ENCODE peak calls at places on chromosomes 16 and 17, in eight cellular contexts. One of them, this sample, is unnamed.

GRCh38 chr17:38893612-38894011 is 23.8 kb downstream of the LASP1 start:
- DNase-seq in effector memory CD4-positive, alpha-beta T cell: no peak
- DNase-seq in tibial nerve: no peak
- DNase-seq in keratinocyte: no peak
- DNase-seq in neural progenitor cell: peak; percentile 13
- DNase-seq in aorta: no peak
- DNase-seq in esophagus muscularis mucosa: no peak
- DNase-seq in small intestine: no peak
- DNase-seq in this sample: no peak

GRCh38 chr16:68062910-68063393 is 22.2 kb upstream of the NFATC3 start:
- DNase-seq in effector memory CD4-positive, alpha-beta T cell: no peak
- DNase-seq in tibial nerve: no peak
- DNase-seq in keratinocyte: no peak
- DNase-seq in neural progenitor cell: no peak
- DNase-seq in aorta: no peak
- DNase-seq in esophagus muscularis mucosa: no peak
- DNase-seq in small intestine: no peak
- DNase-seq in this sample: no peak

GRCh38 chr17:76081295-76082210 is 2.6 kb downstream of the ZACN start:
- DNase-seq in effector memory CD4-positive, alpha-beta T cell: no peak
- DNase-seq in tibial nerve: no peak
- DNase-seq in keratinocyte: no peak
- DNase-seq in neural progenitor cell: no peak
- DNase-seq in aorta: peak; percentile 71
- DNase-seq in esophagus muscularis mucosa: no peak
- DNase-seq in small intestine: no peak
- DNase-seq in this sample: no peak

GRCh38 chr16:15466886-15467781 is 32.7 kb downstream of the BMERB1 start:
- DNase-seq in effector memory CD4-positive, alpha-beta T cell: no peak
- DNase-seq in tibial nerve: no peak
- DNase-seq in keratinocyte: no peak
- DNase-seq in neural progenitor cell: no peak
- DNase-seq in aorta: no peak
- DNase-seq in esophagus muscularis mucosa: no peak
- DNase-seq in small intestine: peak; percentile 52
- DNase-seq in this sample: no peak

GRCh38 chr16:56245197-56245596 is 53.9 kb downstream of the GNAO1 start:
- DNase-seq in effector memory CD4-positive, alpha-beta T cell: no peak
- DNase-seq in tibial nerve: no peak
- DNase-seq in keratinocyte: peak; percentile 61
- DNase-seq in neural progenitor cell: no peak
- DNase-seq in aorta: no peak
- DNase-seq in esophagus muscularis mucosa: no peak
- DNase-seq in small intestine: no peak
- DNase-seq in this sample: no peak

GRCh38 chr17:860805-861204 is 78.7 kb downstream of the MRM3 start:
- DNase-seq in effector memory CD4-positive, alpha-beta T cell: no peak
- DNase-seq in tibial nerve: no peak
- DNase-seq in keratinocyte: no peak
- DNase-seq in neural progenitor cell: no peak
- DNase-seq in aorta: no peak
- DNase-seq in esophagus muscularis mucosa: no peak
- DNase-seq in small intestine: no peak
- DNase-seq in this sample: no peak

GRCh38 chr17:40437095-40437732 is 6.0 kb upstream of the IGFBP4 start:
- DNase-seq in effector memory CD4-positive, alpha-beta T cell: no peak
- DNase-seq in tibial nerve: no peak
- DNase-seq in keratinocyte: no peak
- DNase-seq in neural progenitor cell: no peak
- DNase-seq in aorta: peak; percentile 19
- DNase-seq in esophagus muscularis mucosa: no peak
- DNase-seq in small intestine: no peak
- DNase-seq in this sample: no peak

GRCh38 chr16:68469728-68470460 is 21.6 kb upstream of the SMPD3 start:
- DNase-seq in effector memory CD4-positive, alpha-beta T cell: no peak
- DNase-seq in tibial nerve: peak; percentile 9
- DNase-seq in keratinocyte: no peak
- DNase-seq in neural progenitor cell: no peak
- DNase-seq in aorta: no peak
- DNase-seq in esophagus muscularis mucosa: no peak
- DNase-seq in small intestine: peak; percentile 37
- DNase-seq in this sample: no peak

GRCh38 chr16:84548971-84549844 is 44.7 kb upstream of the MEAK7 start:
- DNase-seq in effector memory CD4-positive, alpha-beta T cell: peak; percentile 37
- DNase-seq in tibial nerve: no peak
- DNase-seq in keratinocyte: no peak
- DNase-seq in neural progenitor cell: no peak
- DNase-seq in aorta: no peak
- DNase-seq in esophagus muscularis mucosa: no peak
- DNase-seq in small intestine: peak; percentile 40
- DNase-seq in this sample: no peak

GRCh38 chr16:66304151-66304550 is 62.3 kb upstream of the CDH5 start:
- DNase-seq in effector memory CD4-positive, alpha-beta T cell: no peak
- DNase-seq in tibial nerve: no peak
- DNase-seq in keratinocyte: no peak
- DNase-seq in neural progenitor cell: no peak
- DNase-seq in aorta: no peak
- DNase-seq in esophagus muscularis mucosa: no peak
- DNase-seq in small intestine: no peak
- DNase-seq in this sample: no peak

GRCh38 chr16:25192096-25192495 is 24.7 kb upstream of the AQP8 start:
- DNase-seq in effector memory CD4-positive, alpha-beta T cell: no peak
- DNase-seq in tibial nerve: no peak
- DNase-seq in keratinocyte: no peak
- DNase-seq in neural progenitor cell: no peak
- DNase-seq in aorta: no peak
- DNase-seq in esophagus muscularis mucosa: no peak
- DNase-seq in small intestine: no peak
- DNase-seq in this sample: no peak

GRCh38 chr17:35740997-35741931 is 9.8 kb downstream of the RASL10B start:
- DNase-seq in effector memory CD4-positive, alpha-beta T cell: no peak
- DNase-seq in tibial nerve: no peak
- DNase-seq in keratinocyte: no peak
- DNase-seq in neural progenitor cell: peak; percentile 70
- DNase-seq in aorta: no peak
- DNase-seq in esophagus muscularis mucosa: no peak
- DNase-seq in small intestine: no peak
- DNase-seq in this sample: no peak

GRCh38 chr17:77235370-77236080 is 94.8 kb downstream of the SEC14L1 start:
- DNase-seq in effector memory CD4-positive, alpha-beta T cell: no peak
- DNase-seq in tibial nerve: peak; percentile 50
- DNase-seq in keratinocyte: no peak
- DNase-seq in neural progenitor cell: no peak
- DNase-seq in aorta: peak; percentile 82
- DNase-seq in esophagus muscularis mucosa: peak; percentile 96
- DNase-seq in small intestine: no peak
- DNase-seq in this sample: no peak

GRCh38 chr17:77237232-77238008 is 96.7 kb downstream of the SEC14L1 start:
- DNase-seq in effector memory CD4-positive, alpha-beta T cell: no peak
- DNase-seq in tibial nerve: no peak
- DNase-seq in keratinocyte: no peak
- DNase-seq in neural progenitor cell: no peak
- DNase-seq in aorta: no peak
- DNase-seq in esophagus muscularis mucosa: no peak
- DNase-seq in small intestine: no peak
- DNase-seq in this sample: no peak

GRCh38 chr17:77233127-77233526 is 92.4 kb downstream of the SEC14L1 start:
- DNase-seq in effector memory CD4-positive, alpha-beta T cell: no peak
- DNase-seq in tibial nerve: no peak
- DNase-seq in keratinocyte: no peak
- DNase-seq in neural progenitor cell: no peak
- DNase-seq in aorta: no peak
- DNase-seq in esophagus muscularis mucosa: no peak
- DNase-seq in small intestine: no peak
- DNase-seq in this sample: no peak

GRCh38 chr17:77233635-77234334 is 93.0 kb downstream of the SEC14L1 start:
- DNase-seq in effector memory CD4-positive, alpha-beta T cell: no peak
- DNase-seq in tibial nerve: no peak
- DNase-seq in keratinocyte: peak; percentile 76
- DNase-seq in neural progenitor cell: no peak
- DNase-seq in aorta: peak; percentile 78
- DNase-seq in esophagus muscularis mucosa: no peak
- DNase-seq in small intestine: peak; percentile 36
- DNase-seq in this sample: peak; percentile 34

GRCh38 chr17:77234695-77235094 is 93.9 kb downstream of the SEC14L1 start:
- DNase-seq in effector memory CD4-positive, alpha-beta T cell: no peak
- DNase-seq in tibial nerve: no peak
- DNase-seq in keratinocyte: no peak
- DNase-seq in neural progenitor cell: no peak
- DNase-seq in aorta: no peak
- DNase-seq in esophagus muscularis mucosa: no peak
- DNase-seq in small intestine: no peak
- DNase-seq in this sample: no peak
- H3K27ac ChIP-seq in effector memory CD4-positive, alpha-beta T cell: no peak overlapping the region
- H3K27ac ChIP-seq in tibial nerve: peak overlapping the region; percentile 81
- H3K27ac ChIP-seq in keratinocyte: no peak overlapping the region
- H3K27ac ChIP-seq in neural progenitor cell: no peak overlapping the region
- H3K27ac ChIP-seq in aorta: peak overlapping the region; percentile 11
- H3K27ac ChIP-seq in esophagus muscularis mucosa: peak overlapping the region; percentile 66
- H3K27ac ChIP-seq in small intestine: peak overlapping the region; percentile 80
- H3K27ac ChIP-seq in this sample: peak overlapping the region; percentile 26

GRCh38 chr17:9898812-9899211 is 6.3 kb downstream of the RCVRN start:
- DNase-seq in effector memory CD4-positive, alpha-beta T cell: no peak
- DNase-seq in tibial nerve: no peak
- DNase-seq in keratinocyte: no peak
- DNase-seq in neural progenitor cell: no peak
- DNase-seq in aorta: no peak
- DNase-seq in esophagus muscularis mucosa: no peak
- DNase-seq in small intestine: no peak
- DNase-seq in this sample: no peak

GRCh38 chr17:9902116-9902515 is 3.0 kb downstream of the RCVRN start:
- DNase-seq in effector memory CD4-positive, alpha-beta T cell: no peak
- DNase-seq in tibial nerve: no peak
- DNase-seq in keratinocyte: no peak
- DNase-seq in neural progenitor cell: peak; percentile 71
- DNase-seq in aorta: no peak
- DNase-seq in esophagus muscularis mucosa: no peak
- DNase-seq in small intestine: no peak
- DNase-seq in this sample: no peak

GRCh38 chr17:9899280-9900018 is 5.6 kb downstream of the RCVRN start:
- DNase-seq in effector memory CD4-positive, alpha-beta T cell: no peak
- DNase-seq in tibial nerve: peak; percentile 35
- DNase-seq in keratinocyte: no peak
- DNase-seq in neural progenitor cell: no peak
- DNase-seq in aorta: no peak
- DNase-seq in esophagus muscularis mucosa: no peak
- DNase-seq in small intestine: no peak
- DNase-seq in this sample: no peak

GRCh38 chr17:9900019-9900594 is 5.0 kb downstream of the RCVRN start:
- DNase-seq in effector memory CD4-positive, alpha-beta T cell: no peak
- DNase-seq in tibial nerve: no peak
- DNase-seq in keratinocyte: no peak
- DNase-seq in neural progenitor cell: no peak
- DNase-seq in aorta: no peak
- DNase-seq in esophagus muscularis mucosa: no peak
- DNase-seq in small intestine: no peak
- DNase-seq in this sample: no peak

GRCh38 chr17:9900744-9901143 is 4.3 kb downstream of the RCVRN start:
- DNase-seq in effector memory CD4-positive, alpha-beta T cell: no peak
- DNase-seq in tibial nerve: peak; percentile 13
- DNase-seq in keratinocyte: no peak
- DNase-seq in neural progenitor cell: no peak
- DNase-seq in aorta: no peak
- DNase-seq in esophagus muscularis mucosa: no peak
- DNase-seq in small intestine: no peak
- DNase-seq in this sample: no peak
- H3K27ac ChIP-seq in effector memory CD4-positive, alpha-beta T cell: no peak overlapping the region
- H3K27ac ChIP-seq in tibial nerve: peak overlapping the region; percentile 29
- H3K27ac ChIP-seq in keratinocyte: no peak overlapping the region
- H3K27ac ChIP-seq in neural progenitor cell: no peak overlapping the region
- H3K27ac ChIP-seq in aorta: no peak overlapping the region
- H3K27ac ChIP-seq in esophagus muscularis mucosa: peak overlapping the region; percentile 31
- H3K27ac ChIP-seq in small intestine: peak overlapping the region; percentile 36
- H3K27ac ChIP-seq in this sample: no peak overlapping the region

DNA sequence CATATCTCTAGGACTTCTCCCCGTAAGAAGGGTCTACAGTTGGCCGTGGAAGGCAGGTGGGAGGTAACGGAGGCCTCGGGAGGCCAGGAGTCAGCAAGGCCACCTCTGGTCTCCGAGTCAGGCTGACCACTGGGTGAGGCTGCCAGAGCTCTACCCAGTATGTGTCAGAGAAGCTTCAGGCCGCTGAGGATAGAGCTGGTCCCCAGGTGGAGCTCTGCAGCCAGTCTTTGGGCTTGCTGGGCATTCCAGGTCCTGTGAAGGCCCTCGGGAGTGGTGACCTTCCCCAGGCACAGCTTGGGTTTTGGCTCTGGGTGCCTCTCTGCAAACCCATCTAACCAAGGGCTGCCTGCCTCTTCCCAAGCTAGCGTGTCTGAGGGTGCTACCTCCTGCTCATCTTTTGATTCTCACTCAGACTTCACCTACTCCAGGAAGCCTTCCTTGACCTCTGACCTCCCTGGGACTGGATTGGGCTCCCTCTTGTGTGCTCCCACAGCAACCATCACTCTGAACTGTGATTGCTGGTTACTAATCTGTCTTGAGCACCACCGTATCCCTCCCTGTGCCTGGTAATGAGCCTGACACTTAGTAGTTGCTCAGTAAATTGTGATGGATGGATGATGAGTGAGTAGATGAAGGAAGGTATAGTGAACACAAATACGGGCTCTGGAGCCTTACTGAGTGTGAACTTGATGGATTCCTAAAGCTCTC is 22.3 kb downstream of the RHBDL3 start:
- DNase-seq in effector memory CD4-positive, alpha-beta T cell: no peak
- DNase-seq in tibial nerve: no peak
- DNase-seq in keratinocyte: no peak
- DNase-seq in neural progenitor cell: no peak
- DNase-seq in aorta: no peak
- DNase-seq in esophagus muscularis mucosa: no peak
- DNase-seq in small intestine: no peak
- DNase-seq in this sample: no peak
- H3K27ac ChIP-seq in effector memory CD4-positive, alpha-beta T cell: no peak overlapping the region
- H3K27ac ChIP-seq in tibial nerve: no peak overlapping the region
- H3K27ac ChIP-seq in keratinocyte: no peak overlapping the region
- H3K27ac ChIP-seq in neural progenitor cell: no peak overlapping the region
- H3K27ac ChIP-seq in aorta: no peak overlapping the region
- H3K27ac ChIP-seq in esophagus muscularis mucosa: no peak overlapping the region
- H3K27ac ChIP-seq in small intestine: no peak overlapping the region
- H3K27ac ChIP-seq in this sample: no peak overlapping the region

DNA sequence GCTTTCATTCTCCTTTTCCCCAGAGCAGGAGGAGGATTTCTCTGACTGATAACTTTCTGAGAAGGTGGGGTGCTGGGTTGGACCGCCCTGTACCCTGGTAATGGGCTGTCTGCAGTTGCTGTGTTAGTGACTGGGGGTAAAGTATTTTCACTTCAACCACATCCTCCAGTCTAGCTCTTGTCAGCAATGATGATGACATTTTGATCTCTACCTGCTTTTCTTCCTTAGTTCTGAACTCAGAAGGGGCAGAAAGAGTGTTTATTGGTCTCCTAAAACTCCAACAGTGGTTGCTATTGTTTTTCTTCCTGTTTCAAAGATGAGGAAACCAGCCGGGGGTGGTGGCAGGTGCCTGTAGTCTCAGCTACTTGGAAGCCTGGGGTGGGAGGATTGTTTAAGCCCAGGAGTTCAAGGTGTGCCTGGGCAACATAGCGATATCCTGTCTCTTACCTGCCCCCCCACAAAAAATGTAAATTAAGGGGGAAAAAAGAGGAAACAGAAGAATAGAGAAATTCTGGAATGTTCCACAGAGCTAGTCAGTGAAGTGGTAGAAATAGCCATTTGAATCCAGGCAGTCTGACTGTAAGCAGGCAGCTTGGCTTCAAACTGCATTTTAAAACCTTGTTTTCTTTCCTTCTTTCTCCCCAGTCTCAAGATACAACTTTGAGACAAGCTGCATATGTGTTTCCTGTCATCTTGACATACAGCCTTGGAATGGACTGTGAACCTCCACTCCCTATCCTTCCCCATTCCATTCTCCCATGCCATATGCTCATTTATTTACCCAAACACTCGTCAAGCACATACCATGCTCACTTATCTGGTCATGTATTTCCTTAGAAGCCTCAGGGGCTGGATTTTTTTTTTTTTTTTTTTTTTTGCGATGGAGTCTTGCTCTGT is 3.3 kb upstream of the N4BP1 start:
- DNase-seq in effector memory CD4-positive, alpha-beta T cell: peak; percentile 65
- DNase-seq in tibial nerve: no peak
- DNase-seq in keratinocyte: no peak
- DNase-seq in neural progenitor cell: no peak
- DNase-seq in aorta: no peak
- DNase-seq in esophagus muscularis mucosa: no peak
- DNase-seq in small intestine: peak; percentile 89
- DNase-seq in this sample: peak; percentile 90
- H3K27ac ChIP-seq in effector memory CD4-positive, alpha-beta T cell: peak overlapping the region; percentile 95
- H3K27ac ChIP-seq in tibial nerve: peak overlapping the region; percentile 48
- H3K27ac ChIP-seq in keratinocyte: peak overlapping the region; percentile 96
- H3K27ac ChIP-seq in neural progenitor cell: no peak overlapping the region
- H3K27ac ChIP-seq in aorta: no peak overlapping the region
- H3K27ac ChIP-seq in esophagus muscularis mucosa: peak overlapping the region; percentile 53
- H3K27ac ChIP-seq in small intestine: peak overlapping the region; percentile 85
- H3K27ac ChIP-seq in this sample: peak overlapping the region; percentile 97